ENCODE peak calls at places on chromosome 4, in six cellular contexts. D is HCT116, H is SK-N-SH, O is spleen, T is suprapubic skin, J is sigmoid colon. E is an unnamed sample.

GRCh38 chr4:153731239-153731638 is 28.6 kb downstream of the RNF175 start:
- DNase-seq in D (no peak), J (no peak), T (no peak), O (no peak), H (peak; percentile 90), E (no peak)

GRCh38 chr4:14415146-14415545 is 587.1 kb upstream of the CPEB2 start:
- DNase-seq in O (no peak), D (no peak), H (no peak), J (no peak), T (no peak), E (no peak)

GRCh38 chr4:17276821-17277220 is 235.1 kb downstream of the QDPR start:
- DNase-seq in H (no peak), J (no peak), T (no peak), O (no peak), D (no peak), E (no peak)

GRCh38 chr4:74006009-74006476 is 7.6 kb upstream of the CXCL5 start:
- DNase-seq in H (no peak), D (no peak), O (no peak), J (no peak), T (no peak), E (no peak)

GRCh38 chr4:21946858-21947257 is 1.7 kb downstream of the KCNIP4 start:
- DNase-seq in H (no peak), J (no peak), T (no peak), D (no peak), O (no peak), E (no peak)

GRCh38 chr4:1631136-1631535 is 53.0 kb downstream of the FAM53A start:
- DNase-seq in D (no peak), T (no peak), J (no peak), H (no peak), O (peak; percentile 73), E (no peak)

GRCh38 chr4:83535945-83536648 is at the start of gene GPAT3:
- DNase-seq in T (peak; percentile 89), J (peak; percentile 91), O (peak; percentile 93), D (peak; percentile 75), H (peak; percentile 22), E (no peak)

GRCh38 chr4:71729856-71730255 is 54.0 kb downstream of the GC start:
- DNase-seq in D (no peak), T (no peak), O (no peak), H (no peak), J (no peak), E (no peak)

GRCh38 chr4:180164799-180165198 is 2078.4 kb upstream of the TENM3 start:
- DNase-seq in O (no peak), J (no peak), D (no peak), T (no peak), H (no peak), E (no peak)

GRCh38 chr4:44544158-44544557 is 95.5 kb upstream of the KCTD8 start:
- DNase-seq in D (no peak), H (no peak), J (no peak), O (no peak), T (no peak), E (no peak)

GRCh38 chr4:182478475-182478874 is 235.3 kb downstream of the TENM3 start:
- DNase-seq in J (no peak), H (peak; percentile 51), O (no peak), T (no peak), D (peak; percentile 16), E (no peak)

DNA sequence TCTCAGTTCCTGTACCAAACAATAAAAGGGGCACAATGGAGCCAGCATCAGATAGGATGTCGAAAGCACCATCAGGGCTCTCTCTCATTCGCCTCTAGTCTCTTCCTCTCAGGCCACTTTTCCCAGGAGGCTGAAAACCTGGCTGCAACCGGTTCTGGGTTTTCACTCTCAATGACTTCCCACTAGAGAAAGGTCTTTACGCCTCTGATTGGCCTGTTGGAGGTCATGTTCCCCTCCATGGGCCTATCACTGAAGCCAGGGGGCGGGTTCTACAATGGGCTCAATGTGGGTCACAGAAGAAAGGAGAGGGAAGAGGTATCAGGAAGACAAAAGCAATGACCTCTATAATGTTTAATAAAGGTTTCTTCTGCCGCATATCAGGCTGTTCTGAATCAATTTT is 29.3 kb downstream of the ZNF827 start:
- DNase-seq in O (peak; percentile 79), D (no peak), H (peak; percentile 20), J (peak; percentile 92), T (no peak), E (no peak)
- H3K4me3 ChIP-seq in O (peak overlapping the region; percentile 19), D (no peak overlapping the region), H (no peak overlapping the region), J (peak overlapping the region; percentile 42), T (peak overlapping the region; percentile 25), E (peak overlapping the region; percentile 43)

GRCh38 chr4:155666701-155667537 is at the start of gene GUCY1A1:
- DNase-seq in T (peak; percentile 82), H (peak; percentile 75), O (peak; percentile 81), J (peak; percentile 82), D (no peak), E (no peak)
- TF ChIP-seq CTCF in T (no peak), H (no peak), O (no peak), J (no peak), D (no peak), E (no peak)

GRCh38 chr4:147970003-147970402 is 238.1 kb downstream of the ARHGAP10 start:
- DNase-seq in J (no peak), D (no peak), T (no peak), H (no peak), O (no peak), E (no peak)

GRCh38 chr4:147968641-147969040 is 236.8 kb downstream of the ARHGAP10 start:
- DNase-seq in O (no peak), T (no peak), H (no peak), J (no peak), D (no peak), E (no peak)

GRCh38 chr4:147965056-147965455 is 233.2 kb downstream of the ARHGAP10 start:
- DNase-seq in D (no peak), J (no peak), T (no peak), H (no peak), O (no peak), E (no peak)

GRCh38 chr4:147965873-147966272 is 234.0 kb downstream of the ARHGAP10 start:
- DNase-seq in T (no peak), H (no peak), O (no peak), D (no peak), J (no peak), E (no peak)

DNA sequence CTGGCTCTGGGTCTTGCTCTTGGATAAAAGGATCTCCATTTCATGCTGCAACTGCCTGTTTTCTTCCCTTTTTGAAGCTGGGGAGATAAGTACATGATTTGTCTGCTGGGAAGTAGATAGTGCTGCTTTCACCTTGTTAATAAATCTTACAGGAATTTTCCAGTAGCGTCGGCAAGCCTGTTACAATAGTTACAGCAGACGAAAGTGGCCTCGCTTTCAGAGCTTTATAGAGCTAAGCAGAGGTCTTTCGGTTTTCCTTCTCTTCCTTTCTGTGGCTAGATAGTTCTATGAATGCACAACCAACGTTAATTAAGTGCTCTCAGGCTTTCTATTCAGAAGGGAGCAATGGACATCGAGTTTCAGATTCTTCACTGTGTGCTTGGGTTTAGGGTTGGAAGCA is 237.7 kb downstream of the ARHGAP10 start:
- DNase-seq in O (no peak), T (no peak), H (peak; percentile 11), J (no peak), D (no peak), E (no peak)
- TF ChIP-seq POLR2AphosphoS5 in O (no peak), T (no peak), H (no peak), J (peak; percentile 15), D (no peak), E (no peak)

GRCh38 chr4:89109841-89110540 is 1.3 kb upstream of the TIGD2 start:
- DNase-seq in H (peak; percentile 24), J (no peak), O (peak; percentile 55), T (no peak), D (no peak), E (no peak)
- H3K4me3 ChIP-seq in H (peak overlapping the region; percentile 86), J (peak overlapping the region; percentile 91), O (peak overlapping the region; percentile 62), T (peak overlapping the region; percentile 72), D (no peak overlapping the region), E (peak overlapping the region; percentile 84)

DNA sequence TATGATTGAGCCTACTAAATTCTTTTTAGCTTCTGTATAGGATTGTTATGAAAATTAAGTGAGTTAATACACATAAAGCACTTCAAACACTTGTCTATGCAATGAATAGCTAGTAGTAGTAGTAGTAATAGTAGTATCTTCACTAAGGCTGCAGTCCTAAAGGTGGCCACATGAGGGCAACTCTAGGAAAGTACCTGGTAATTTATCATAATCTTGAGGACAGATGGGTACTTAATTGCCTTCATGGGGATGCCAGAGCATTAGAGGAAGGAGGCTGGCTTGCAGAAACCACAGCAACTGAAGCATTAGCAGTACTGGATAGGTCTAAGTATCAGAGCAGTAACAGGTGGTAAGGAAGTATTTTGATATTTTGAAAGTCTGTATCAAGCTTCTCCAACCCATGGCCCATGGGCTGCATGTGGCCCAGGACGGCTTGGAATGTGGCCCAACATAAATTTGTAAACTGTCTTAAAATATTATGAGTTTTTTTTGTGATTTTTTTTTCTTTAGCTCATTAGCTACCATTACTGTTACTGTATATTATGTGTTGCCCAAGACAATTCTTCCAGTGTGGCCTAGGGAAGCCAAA is 17.3 kb downstream of the NIPAL1 start:
- DNase-seq in O (no peak), T (no peak), J (no peak), H (peak; percentile 40), D (peak; percentile 10), E (no peak)
- TF ChIP-seq CTCF in O (peak; percentile 52), T (no peak), J (no peak), H (peak; percentile 65), D (peak; percentile 71), E (peak; percentile 27)

GRCh38 chr4:116664198-116664597 is 421.2 kb downstream of the TRAM1L1 start:
- DNase-seq in H (peak; percentile 3), T (no peak), O (no peak), J (no peak), D (no peak), E (no peak)

GRCh38 chr4:116668190-116668589 is 417.2 kb downstream of the TRAM1L1 start:
- DNase-seq in D (no peak), O (no peak), T (no peak), J (no peak), H (no peak), E (no peak)
- TF ChIP-seq POLR2AphosphoS5 in D (no peak), O (no peak), T (no peak), J (no peak), H (no peak), E (no peak)

E was measured in vagina.